ENCODE peak calls at places on chromosomes 4 and X, in nine cellular contexts. One of them, this sample, is unnamed.

GRCh38 chrX:152913915-152914314 is 16.0 kb downstream of the ZNF185 start:
- DNase-seq in brain microvascular endothelial cell: no peak
- DNase-seq in CD8-positive, alpha-beta T cell: no peak
- DNase-seq in dorsolateral prefrontal cortex: no peak
- DNase-seq in left ventricle myocardium inferior: no peak
- DNase-seq in fibroblast of lung: no peak
- DNase-seq in kidney: no peak
- DNase-seq in thyroid gland: no peak
- DNase-seq in cardiac muscle cell: no peak
- DNase-seq in this sample: no peak

GRCh38 chrX:39201305-39201990 is 400.2 kb downstream of the MID1IP1 start:
- DNase-seq in thyroid gland: no peak
- DNase-seq in brain microvascular endothelial cell: peak
- DNase-seq in cardiac muscle cell: no peak
- DNase-seq in left ventricle myocardium inferior: no peak
- DNase-seq in kidney: no peak
- DNase-seq in CD8-positive, alpha-beta T cell: no peak
- DNase-seq in fibroblast of lung: no peak
- DNase-seq in dorsolateral prefrontal cortex: no peak
- DNase-seq in this sample: no peak

GRCh38 chr4:77062856-77063255 is 12.9 kb downstream of the CCNI start:
- DNase-seq in cardiac muscle cell: no peak
- DNase-seq in kidney: no peak
- DNase-seq in CD8-positive, alpha-beta T cell: no peak
- DNase-seq in dorsolateral prefrontal cortex: no peak
- DNase-seq in brain microvascular endothelial cell: no peak
- DNase-seq in fibroblast of lung: no peak
- DNase-seq in left ventricle myocardium inferior: no peak
- DNase-seq in thyroid gland: no peak
- DNase-seq in this sample: no peak

GRCh38 chr4:48108309-48109073 is 25.6 kb downstream of the TXK start:
- DNase-seq in fibroblast of lung: no peak
- DNase-seq in dorsolateral prefrontal cortex: no peak
- DNase-seq in thyroid gland: no peak
- DNase-seq in left ventricle myocardium inferior: no peak
- DNase-seq in cardiac muscle cell: no peak
- DNase-seq in kidney: no peak
- DNase-seq in brain microvascular endothelial cell: no peak
- DNase-seq in CD8-positive, alpha-beta T cell: no peak
- DNase-seq in this sample: no peak

GRCh38 chrX:115940888-115941332 is 229.6 kb upstream of the AGTR2 start:
- DNase-seq in cardiac muscle cell: peak
- DNase-seq in thyroid gland: peak
- DNase-seq in fibroblast of lung: peak
- DNase-seq in brain microvascular endothelial cell: peak
- DNase-seq in dorsolateral prefrontal cortex: peak
- DNase-seq in CD8-positive, alpha-beta T cell: no peak
- DNase-seq in left ventricle myocardium inferior: no peak
- DNase-seq in kidney: no peak
- DNase-seq in this sample: peak

GRCh38 chrX:50613846-50614245 is 143.2 kb upstream of the DGKK start:
- DNase-seq in brain microvascular endothelial cell: no peak
- DNase-seq in fibroblast of lung: no peak
- DNase-seq in CD8-positive, alpha-beta T cell: no peak
- DNase-seq in thyroid gland: no peak
- DNase-seq in kidney: no peak
- DNase-seq in cardiac muscle cell: no peak
- DNase-seq in dorsolateral prefrontal cortex: no peak
- DNase-seq in left ventricle myocardium inferior: no peak
- DNase-seq in this sample: no peak

GRCh38 chrX:32871636-32872035 is 339.7 kb downstream of the DMD start:
- DNase-seq in thyroid gland: no peak
- DNase-seq in brain microvascular endothelial cell: no peak
- DNase-seq in cardiac muscle cell: no peak
- DNase-seq in dorsolateral prefrontal cortex: no peak
- DNase-seq in CD8-positive, alpha-beta T cell: no peak
- DNase-seq in left ventricle myocardium inferior: no peak
- DNase-seq in fibroblast of lung: peak
- DNase-seq in kidney: no peak
- DNase-seq in this sample: no peak

GRCh38 chrX:74343970-74344622 is 40.1 kb downstream of the ZCCHC13 start:
- DNase-seq in thyroid gland: peak
- DNase-seq in cardiac muscle cell: peak
- DNase-seq in fibroblast of lung: peak
- DNase-seq in dorsolateral prefrontal cortex: no peak
- DNase-seq in left ventricle myocardium inferior: no peak
- DNase-seq in kidney: no peak
- DNase-seq in CD8-positive, alpha-beta T cell: peak
- DNase-seq in brain microvascular endothelial cell: peak
- DNase-seq in this sample: peak

GRCh38 chr4:71229477-71230257 is 109.2 kb upstream of the SLC4A4 start:
- DNase-seq in left ventricle myocardium inferior: no peak
- DNase-seq in dorsolateral prefrontal cortex: no peak
- DNase-seq in CD8-positive, alpha-beta T cell: no peak
- DNase-seq in brain microvascular endothelial cell: peak
- DNase-seq in cardiac muscle cell: peak
- DNase-seq in kidney: peak
- DNase-seq in fibroblast of lung: peak
- DNase-seq in thyroid gland: peak
- DNase-seq in this sample: peak
- TF ChIP-seq CTCF in left ventricle myocardium inferior: peak
- TF ChIP-seq CTCF in dorsolateral prefrontal cortex: peak
- TF ChIP-seq CTCF in CD8-positive, alpha-beta T cell: no peak
- TF ChIP-seq CTCF in brain microvascular endothelial cell: peak
- TF ChIP-seq CTCF in cardiac muscle cell: peak
- TF ChIP-seq CTCF in kidney: peak
- TF ChIP-seq CTCF in fibroblast of lung: peak
- TF ChIP-seq CTCF in thyroid gland: peak
- TF ChIP-seq CTCF in this sample: peak

DNA sequence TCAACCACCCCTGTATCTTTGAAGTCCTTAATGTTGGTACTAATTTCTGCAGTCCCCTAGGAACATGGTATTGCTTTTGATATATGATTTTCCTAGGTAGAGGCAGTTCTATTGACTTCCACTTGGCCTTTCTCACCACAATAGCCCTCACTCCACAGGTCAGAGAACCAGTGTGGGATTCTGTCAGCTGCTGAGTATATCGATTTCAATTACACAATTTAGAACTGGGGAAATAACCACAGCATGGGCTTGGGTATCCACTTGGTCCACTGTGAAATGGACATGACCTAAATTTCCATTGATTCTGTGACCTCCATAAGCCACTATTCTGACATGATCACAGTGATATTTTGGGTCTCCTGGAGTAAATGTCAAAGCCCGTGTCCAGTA is 62.3 kb downstream of the KANTR start:
- DNase-seq in kidney: no peak
- DNase-seq in cardiac muscle cell: no peak
- DNase-seq in left ventricle myocardium inferior: no peak
- DNase-seq in dorsolateral prefrontal cortex: no peak
- DNase-seq in brain microvascular endothelial cell: no peak
- DNase-seq in CD8-positive, alpha-beta T cell: no peak
- DNase-seq in fibroblast of lung: no peak
- DNase-seq in thyroid gland: no peak
- DNase-seq in this sample: no peak
- H3K27ac ChIP-seq in kidney: no peak
- H3K27ac ChIP-seq in cardiac muscle cell: no peak
- H3K27ac ChIP-seq in left ventricle myocardium inferior: no peak
- H3K27ac ChIP-seq in dorsolateral prefrontal cortex: no peak
- H3K27ac ChIP-seq in brain microvascular endothelial cell: no peak
- H3K27ac ChIP-seq in CD8-positive, alpha-beta T cell: no peak
- H3K27ac ChIP-seq in fibroblast of lung: no peak
- H3K27ac ChIP-seq in thyroid gland: no peak
- H3K27ac ChIP-seq in this sample: no peak

DNA sequence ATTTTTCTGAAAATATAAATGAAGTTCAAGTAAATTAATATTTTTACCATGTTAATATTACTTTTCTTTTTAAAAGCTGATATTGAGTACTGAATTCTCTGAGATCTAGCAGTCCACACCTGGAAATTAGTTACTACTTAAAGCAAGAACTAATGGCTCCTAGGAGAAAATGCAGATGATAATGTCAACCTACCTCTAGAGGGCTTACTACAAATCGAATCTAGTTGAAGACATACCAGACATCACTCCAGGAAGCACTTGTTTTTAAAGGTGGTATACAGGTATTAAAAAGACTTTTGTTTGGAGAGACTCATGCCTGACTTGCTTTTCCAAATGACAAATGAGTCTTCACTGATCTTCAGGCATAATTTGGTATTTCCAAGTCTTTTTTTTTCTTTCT is 516.4 kb upstream of the BOD1L1 start:
- DNase-seq in left ventricle myocardium inferior: no peak
- DNase-seq in thyroid gland: no peak
- DNase-seq in kidney: no peak
- DNase-seq in fibroblast of lung: no peak
- DNase-seq in brain microvascular endothelial cell: no peak
- DNase-seq in cardiac muscle cell: no peak
- DNase-seq in dorsolateral prefrontal cortex: no peak
- DNase-seq in CD8-positive, alpha-beta T cell: no peak
- DNase-seq in this sample: no peak
- TF ChIP-seq CTCF in left ventricle myocardium inferior: no peak
- TF ChIP-seq CTCF in thyroid gland: no peak
- TF ChIP-seq CTCF in kidney: no peak
- TF ChIP-seq CTCF in fibroblast of lung: no peak
- TF ChIP-seq CTCF in brain microvascular endothelial cell: peak
- TF ChIP-seq CTCF in cardiac muscle cell: peak
- TF ChIP-seq CTCF in dorsolateral prefrontal cortex: no peak
- TF ChIP-seq CTCF in CD8-positive, alpha-beta T cell: no peak
- TF ChIP-seq CTCF in this sample: no peak

GRCh38 chr4:38015886-38016515 is 55.8 kb downstream of the PTTG2 start:
- DNase-seq in kidney: no peak
- DNase-seq in cardiac muscle cell: no peak
- DNase-seq in fibroblast of lung: no peak
- DNase-seq in dorsolateral prefrontal cortex: no peak
- DNase-seq in CD8-positive, alpha-beta T cell: no peak
- DNase-seq in left ventricle myocardium inferior: no peak
- DNase-seq in thyroid gland: no peak
- DNase-seq in brain microvascular endothelial cell: no peak
- DNase-seq in this sample: peak
- H3K27ac ChIP-seq in kidney: peak
- H3K27ac ChIP-seq in cardiac muscle cell: no peak
- H3K27ac ChIP-seq in fibroblast of lung: no peak
- H3K27ac ChIP-seq in dorsolateral prefrontal cortex: no peak
- H3K27ac ChIP-seq in CD8-positive, alpha-beta T cell: no peak
- H3K27ac ChIP-seq in left ventricle myocardium inferior: peak
- H3K27ac ChIP-seq in thyroid gland: no peak
- H3K27ac ChIP-seq in brain microvascular endothelial cell: no peak
- H3K27ac ChIP-seq in this sample: peak

GRCh38 chr4:88523325-88524129 is at the start of gene PYURF:
- DNase-seq in cardiac muscle cell: peak
- DNase-seq in dorsolateral prefrontal cortex: peak
- DNase-seq in thyroid gland: peak
- DNase-seq in CD8-positive, alpha-beta T cell: peak
- DNase-seq in left ventricle myocardium inferior: peak
- DNase-seq in fibroblast of lung: peak
- DNase-seq in kidney: peak
- DNase-seq in brain microvascular endothelial cell: peak
- DNase-seq in this sample: peak

GRCh38 chr4:88528861-88529260 is 5.3 kb upstream of the PYURF start:
- DNase-seq in fibroblast of lung: peak
- DNase-seq in dorsolateral prefrontal cortex: no peak
- DNase-seq in kidney: no peak
- DNase-seq in thyroid gland: no peak
- DNase-seq in left ventricle myocardium inferior: no peak
- DNase-seq in brain microvascular endothelial cell: no peak
- DNase-seq in cardiac muscle cell: no peak
- DNase-seq in CD8-positive, alpha-beta T cell: no peak
- DNase-seq in this sample: no peak

GRCh38 chr4:88522702-88523324 is 763 bp downstream of the PYURF start:
- DNase-seq in kidney: peak
- DNase-seq in dorsolateral prefrontal cortex: no peak
- DNase-seq in thyroid gland: peak
- DNase-seq in cardiac muscle cell: peak
- DNase-seq in CD8-positive, alpha-beta T cell: peak
- DNase-seq in fibroblast of lung: peak
- DNase-seq in left ventricle myocardium inferior: peak
- DNase-seq in brain microvascular endothelial cell: peak
- DNase-seq in this sample: peak

GRCh38 chr4:88527787-88528186 is 4.2 kb upstream of the PYURF start:
- DNase-seq in cardiac muscle cell: no peak
- DNase-seq in fibroblast of lung: no peak
- DNase-seq in kidney: no peak
- DNase-seq in thyroid gland: no peak
- DNase-seq in brain microvascular endothelial cell: no peak
- DNase-seq in CD8-positive, alpha-beta T cell: no peak
- DNase-seq in dorsolateral prefrontal cortex: no peak
- DNase-seq in left ventricle myocardium inferior: no peak
- DNase-seq in this sample: no peak

GRCh38 chr4:88526221-88526815 is 2.7 kb upstream of the PYURF start:
- DNase-seq in kidney: no peak
- DNase-seq in cardiac muscle cell: no peak
- DNase-seq in dorsolateral prefrontal cortex: no peak
- DNase-seq in CD8-positive, alpha-beta T cell: no peak
- DNase-seq in thyroid gland: no peak
- DNase-seq in fibroblast of lung: peak
- DNase-seq in brain microvascular endothelial cell: no peak
- DNase-seq in left ventricle myocardium inferior: no peak
- DNase-seq in this sample: no peak
- TF ChIP-seq CTCF in kidney: no peak
- TF ChIP-seq CTCF in cardiac muscle cell: no peak
- TF ChIP-seq CTCF in dorsolateral prefrontal cortex: peak
- TF ChIP-seq CTCF in CD8-positive, alpha-beta T cell: peak
- TF ChIP-seq CTCF in thyroid gland: peak
- TF ChIP-seq CTCF in fibroblast of lung: no peak
- TF ChIP-seq CTCF in brain microvascular endothelial cell: no peak
- TF ChIP-seq CTCF in left ventricle myocardium inferior: peak
- TF ChIP-seq CTCF in this sample: no peak

GRCh38 chrX:52363247-52363883 is 5.5 kb upstream of the XAGE2 start:
- DNase-seq in brain microvascular endothelial cell: peak
- DNase-seq in CD8-positive, alpha-beta T cell: no peak
- DNase-seq in thyroid gland: peak
- DNase-seq in kidney: no peak
- DNase-seq in left ventricle myocardium inferior: no peak
- DNase-seq in dorsolateral prefrontal cortex: no peak
- DNase-seq in cardiac muscle cell: no peak
- DNase-seq in fibroblast of lung: peak
- DNase-seq in this sample: no peak

DNA sequence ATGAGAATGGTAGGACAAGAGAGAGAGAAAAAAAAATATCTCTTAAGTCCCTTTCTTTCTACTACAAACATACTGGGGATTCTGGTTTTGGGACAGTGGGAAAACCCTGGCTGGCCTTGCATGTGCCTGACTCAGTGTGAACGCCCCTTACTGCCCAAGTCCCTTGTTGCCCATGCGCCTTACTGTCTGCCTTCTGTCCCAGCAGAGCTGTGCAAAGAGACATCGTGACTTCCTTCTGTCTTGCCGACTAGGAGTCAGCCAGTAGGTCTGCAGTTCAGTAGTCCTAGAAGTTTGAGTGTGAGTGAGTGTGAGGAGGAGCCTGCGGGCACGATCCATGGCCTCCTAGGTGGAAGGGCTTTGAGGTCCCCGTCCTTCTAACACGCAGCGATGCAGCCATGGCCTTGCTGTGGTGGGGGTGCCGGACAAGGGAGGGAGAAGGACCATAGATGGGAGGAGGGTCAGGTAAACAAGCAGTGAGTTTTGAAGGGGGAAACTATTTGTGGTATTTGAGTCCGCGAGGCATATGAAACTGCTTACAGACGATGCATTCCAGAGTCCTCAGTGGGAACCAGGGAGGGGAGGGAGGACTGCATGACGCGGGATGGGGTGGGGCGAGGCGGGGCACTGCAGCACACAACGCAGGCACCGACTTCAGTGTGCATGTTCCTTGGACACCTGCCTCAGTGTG is at the start of gene XAGE2:
- DNase-seq in thyroid gland: no peak
- DNase-seq in dorsolateral prefrontal cortex: no peak
- DNase-seq in fibroblast of lung: no peak
- DNase-seq in cardiac muscle cell: no peak
- DNase-seq in kidney: no peak
- DNase-seq in CD8-positive, alpha-beta T cell: no peak
- DNase-seq in brain microvascular endothelial cell: no peak
- DNase-seq in left ventricle myocardium inferior: no peak
- DNase-seq in this sample: no peak
- H3K27ac ChIP-seq in thyroid gland: no peak
- H3K27ac ChIP-seq in dorsolateral prefrontal cortex: no peak
- H3K27ac ChIP-seq in fibroblast of lung: no peak
- H3K27ac ChIP-seq in cardiac muscle cell: no peak
- H3K27ac ChIP-seq in kidney: no peak
- H3K27ac ChIP-seq in CD8-positive, alpha-beta T cell: no peak
- H3K27ac ChIP-seq in brain microvascular endothelial cell: no peak
- H3K27ac ChIP-seq in left ventricle myocardium inferior: no peak
- H3K27ac ChIP-seq in this sample: no peak

This sample was measured in heart left ventricle.